ENCODE peak calls at places on chromosomes 2 and 18, in six cellular contexts. One of them, this sample, is unnamed.

GRCh38 chr2:54520687-54521086 is 64.6 kb downstream of the SPTBN1 start:
- DNase-seq in thoracic aorta: no peak
- DNase-seq in naive thymus-derived CD4-positive, alpha-beta T cell: no peak
- DNase-seq in lower leg skin: no peak
- DNase-seq in cardiac fibroblast: peak; percentile 73
- DNase-seq in lower lobe of right lung: no peak
- DNase-seq in this sample: no peak

GRCh38 chr18:24386680-24387079 is 10.9 kb downstream of the OSBPL1A start:
- DNase-seq in naive thymus-derived CD4-positive, alpha-beta T cell: no peak
- DNase-seq in thoracic aorta: no peak
- DNase-seq in lower lobe of right lung: no peak
- DNase-seq in cardiac fibroblast: no peak
- DNase-seq in lower leg skin: no peak
- DNase-seq in this sample: no peak

GRCh38 chr18:42330296-42330695 is 375.3 kb downstream of the PIK3C3 start:
- DNase-seq in cardiac fibroblast: no peak
- DNase-seq in naive thymus-derived CD4-positive, alpha-beta T cell: no peak
- DNase-seq in lower leg skin: no peak
- DNase-seq in lower lobe of right lung: no peak
- DNase-seq in thoracic aorta: no peak
- DNase-seq in this sample: no peak

GRCh38 chr2:150127995-150128394 is 359.5 kb downstream of the RND3 start:
- DNase-seq in thoracic aorta: no peak
- DNase-seq in lower leg skin: no peak
- DNase-seq in lower lobe of right lung: no peak
- DNase-seq in naive thymus-derived CD4-positive, alpha-beta T cell: no peak
- DNase-seq in cardiac fibroblast: peak; percentile 62
- DNase-seq in this sample: no peak

GRCh38 chr2:68185541-68186164 is 28.0 kb downstream of the PNO1 start:
- DNase-seq in lower leg skin: no peak
- DNase-seq in lower lobe of right lung: peak; percentile 57
- DNase-seq in cardiac fibroblast: peak; percentile 46
- DNase-seq in thoracic aorta: no peak
- DNase-seq in naive thymus-derived CD4-positive, alpha-beta T cell: peak; percentile 37
- DNase-seq in this sample: peak; percentile 83

GRCh38 chr2:231707625-231708049 is 688 bp upstream of the PTMA start:
- DNase-seq in cardiac fibroblast: peak; percentile 62
- DNase-seq in lower lobe of right lung: no peak
- DNase-seq in naive thymus-derived CD4-positive, alpha-beta T cell: peak; percentile 61
- DNase-seq in lower leg skin: peak; percentile 96
- DNase-seq in thoracic aorta: no peak
- DNase-seq in this sample: peak; percentile 63

GRCh38 chr2:237720962-237721361 is 77.6 kb upstream of the RBM44 start:
- DNase-seq in lower lobe of right lung: no peak
- DNase-seq in cardiac fibroblast: peak; percentile 61
- DNase-seq in thoracic aorta: no peak
- DNase-seq in naive thymus-derived CD4-positive, alpha-beta T cell: no peak
- DNase-seq in lower leg skin: peak; percentile 58
- DNase-seq in this sample: no peak

GRCh38 chr2:205892141-205893064 is 193.6 kb downstream of the INO80D start:
- DNase-seq in lower lobe of right lung: peak; percentile 55
- DNase-seq in cardiac fibroblast: peak; percentile 15
- DNase-seq in lower leg skin: peak; percentile 81
- DNase-seq in naive thymus-derived CD4-positive, alpha-beta T cell: no peak
- DNase-seq in thoracic aorta: no peak
- DNase-seq in this sample: no peak

GRCh38 chr2:75431757-75432156 is 129.0 kb downstream of the EVA1A start:
- DNase-seq in thoracic aorta: no peak
- DNase-seq in cardiac fibroblast: no peak
- DNase-seq in naive thymus-derived CD4-positive, alpha-beta T cell: no peak
- DNase-seq in lower leg skin: no peak
- DNase-seq in lower lobe of right lung: no peak
- DNase-seq in this sample: peak; percentile 79

GRCh38 chr18:53004798-53005197 is 664.8 kb downstream of the DCC start:
- DNase-seq in cardiac fibroblast: no peak
- DNase-seq in naive thymus-derived CD4-positive, alpha-beta T cell: no peak
- DNase-seq in thoracic aorta: no peak
- DNase-seq in lower leg skin: no peak
- DNase-seq in lower lobe of right lung: no peak
- DNase-seq in this sample: peak; percentile 4

GRCh38 chr2:236177604-236177966 is 9.4 kb upstream of the GBX2 start:
- DNase-seq in lower lobe of right lung: no peak
- DNase-seq in lower leg skin: peak; percentile 88
- DNase-seq in naive thymus-derived CD4-positive, alpha-beta T cell: no peak
- DNase-seq in thoracic aorta: no peak
- DNase-seq in cardiac fibroblast: peak; percentile 36
- DNase-seq in this sample: peak; percentile 10

GRCh38 chr2:30385327-30385726 is 61.7 kb upstream of the LCLAT1 start:
- DNase-seq in lower leg skin: peak; percentile 75
- DNase-seq in cardiac fibroblast: peak; percentile 51
- DNase-seq in lower lobe of right lung: no peak
- DNase-seq in thoracic aorta: no peak
- DNase-seq in naive thymus-derived CD4-positive, alpha-beta T cell: no peak
- DNase-seq in this sample: no peak

GRCh38 chr2:70362661-70363060 is 60.8 kb upstream of the FAM136A start:
- DNase-seq in cardiac fibroblast: no peak
- DNase-seq in naive thymus-derived CD4-positive, alpha-beta T cell: no peak
- DNase-seq in lower lobe of right lung: no peak
- DNase-seq in lower leg skin: no peak
- DNase-seq in thoracic aorta: no peak
- DNase-seq in this sample: no peak

GRCh38 chr2:162261032-162261945 is 18.0 kb upstream of the FAP start:
- DNase-seq in thoracic aorta: no peak
- DNase-seq in lower lobe of right lung: peak; percentile 76
- DNase-seq in naive thymus-derived CD4-positive, alpha-beta T cell: no peak
- DNase-seq in lower leg skin: peak; percentile 89
- DNase-seq in cardiac fibroblast: peak; percentile 81
- DNase-seq in this sample: peak; percentile 7
- H3K4me3 ChIP-seq in thoracic aorta: peak overlapping the region; percentile 15
- H3K4me3 ChIP-seq in lower lobe of right lung: no peak overlapping the region
- H3K4me3 ChIP-seq in naive thymus-derived CD4-positive, alpha-beta T cell: no peak overlapping the region
- H3K4me3 ChIP-seq in lower leg skin: no peak overlapping the region
- H3K4me3 ChIP-seq in cardiac fibroblast: no peak overlapping the region
- H3K4me3 ChIP-seq in this sample: no peak overlapping the region

GRCh38 chr18:3251249-3251962 is 3.8 kb downstream of the MYL12A start:
- DNase-seq in cardiac fibroblast: no peak
- DNase-seq in lower lobe of right lung: no peak
- DNase-seq in lower leg skin: no peak
- DNase-seq in naive thymus-derived CD4-positive, alpha-beta T cell: no peak
- DNase-seq in thoracic aorta: no peak
- DNase-seq in this sample: no peak
- H3K4me3 ChIP-seq in cardiac fibroblast: no peak overlapping the region
- H3K4me3 ChIP-seq in lower lobe of right lung: peak overlapping the region; percentile 87
- H3K4me3 ChIP-seq in lower leg skin: no peak overlapping the region
- H3K4me3 ChIP-seq in naive thymus-derived CD4-positive, alpha-beta T cell: peak overlapping the region; percentile 33
- H3K4me3 ChIP-seq in thoracic aorta: peak overlapping the region; percentile 56
- H3K4me3 ChIP-seq in this sample: no peak overlapping the region

GRCh38 chr2:240069846-240070245 is 16.5 kb upstream of the OR6B3 start:
- DNase-seq in lower lobe of right lung: no peak
- DNase-seq in lower leg skin: no peak
- DNase-seq in cardiac fibroblast: no peak
- DNase-seq in thoracic aorta: no peak
- DNase-seq in naive thymus-derived CD4-positive, alpha-beta T cell: no peak
- DNase-seq in this sample: no peak

GRCh38 chr2:240074545-240074944 is 21.2 kb upstream of the OR6B3 start:
- DNase-seq in thoracic aorta: no peak
- DNase-seq in naive thymus-derived CD4-positive, alpha-beta T cell: no peak
- DNase-seq in cardiac fibroblast: no peak
- DNase-seq in lower leg skin: no peak
- DNase-seq in lower lobe of right lung: no peak
- DNase-seq in this sample: no peak

GRCh38 chr2:240068193-240068592 is 14.9 kb upstream of the OR6B3 start:
- DNase-seq in cardiac fibroblast: no peak
- DNase-seq in thoracic aorta: no peak
- DNase-seq in lower lobe of right lung: no peak
- DNase-seq in lower leg skin: no peak
- DNase-seq in naive thymus-derived CD4-positive, alpha-beta T cell: no peak
- DNase-seq in this sample: no peak

GRCh38 chr2:240066489-240066888 is 13.2 kb upstream of the OR6B3 start:
- DNase-seq in lower lobe of right lung: no peak
- DNase-seq in thoracic aorta: no peak
- DNase-seq in lower leg skin: no peak
- DNase-seq in cardiac fibroblast: no peak
- DNase-seq in naive thymus-derived CD4-positive, alpha-beta T cell: no peak
- DNase-seq in this sample: no peak

GRCh38 chr2:240070907-240071306 is 17.6 kb upstream of the OR6B3 start:
- DNase-seq in lower leg skin: no peak
- DNase-seq in lower lobe of right lung: no peak
- DNase-seq in cardiac fibroblast: no peak
- DNase-seq in naive thymus-derived CD4-positive, alpha-beta T cell: no peak
- DNase-seq in thoracic aorta: no peak
- DNase-seq in this sample: no peak
- H3K4me3 ChIP-seq in lower leg skin: no peak overlapping the region
- H3K4me3 ChIP-seq in lower lobe of right lung: no peak overlapping the region
- H3K4me3 ChIP-seq in cardiac fibroblast: no peak overlapping the region
- H3K4me3 ChIP-seq in naive thymus-derived CD4-positive, alpha-beta T cell: no peak overlapping the region
- H3K4me3 ChIP-seq in thoracic aorta: no peak overlapping the region
- H3K4me3 ChIP-seq in this sample: no peak overlapping the region

DNA sequence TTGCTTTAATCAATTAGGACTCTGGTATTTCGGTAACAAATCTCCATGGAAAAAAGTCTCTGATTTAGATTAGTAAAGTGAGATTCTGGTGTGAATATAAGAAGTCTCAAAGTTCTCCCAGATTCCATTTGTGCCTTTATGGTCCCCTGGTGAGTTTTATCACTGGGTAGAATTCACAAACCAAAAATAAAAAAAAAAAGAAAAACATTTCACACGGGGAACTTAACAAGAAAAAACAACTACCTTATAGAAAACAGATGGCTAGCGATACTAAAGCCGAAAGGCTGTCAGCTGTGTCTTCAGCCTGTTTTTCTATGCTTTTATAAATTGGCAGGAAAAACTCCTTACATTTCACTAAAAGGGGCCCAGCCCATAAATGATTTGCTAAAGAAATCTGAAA is 50.6 kb downstream of the COL5A2 start:
- DNase-seq in cardiac fibroblast: peak; percentile 49
- DNase-seq in thoracic aorta: no peak
- DNase-seq in lower leg skin: no peak
- DNase-seq in naive thymus-derived CD4-positive, alpha-beta T cell: no peak
- DNase-seq in lower lobe of right lung: no peak
- DNase-seq in this sample: no peak
- H3K4me3 ChIP-seq in cardiac fibroblast: no peak overlapping the region
- H3K4me3 ChIP-seq in thoracic aorta: no peak overlapping the region
- H3K4me3 ChIP-seq in lower leg skin: no peak overlapping the region
- H3K4me3 ChIP-seq in naive thymus-derived CD4-positive, alpha-beta T cell: no peak overlapping the region
- H3K4me3 ChIP-seq in lower lobe of right lung: no peak overlapping the region
- H3K4me3 ChIP-seq in this sample: no peak overlapping the region

GRCh38 chr2:72915907-72916742 is 1.2 kb upstream of the EMX1 start:
- DNase-seq in lower lobe of right lung: no peak
- DNase-seq in lower leg skin: peak; percentile 85
- DNase-seq in thoracic aorta: no peak
- DNase-seq in naive thymus-derived CD4-positive, alpha-beta T cell: peak; percentile 27
- DNase-seq in cardiac fibroblast: peak; percentile 24
- DNase-seq in this sample: peak; percentile 89

GRCh38 chr2:72917138-72917874 is at the start of gene EMX1:
- DNase-seq in cardiac fibroblast: no peak
- DNase-seq in thoracic aorta: no peak
- DNase-seq in lower leg skin: peak; percentile 85
- DNase-seq in naive thymus-derived CD4-positive, alpha-beta T cell: peak; percentile 28
- DNase-seq in lower lobe of right lung: peak; percentile 76
- DNase-seq in this sample: peak; percentile 85

GRCh38 chr2:72917875-72918660 is 749 bp downstream of the EMX1 start:
- DNase-seq in thoracic aorta: no peak
- DNase-seq in naive thymus-derived CD4-positive, alpha-beta T cell: no peak
- DNase-seq in lower lobe of right lung: no peak
- DNase-seq in lower leg skin: peak; percentile 82
- DNase-seq in cardiac fibroblast: no peak
- DNase-seq in this sample: no peak

GRCh38 chr2:72915076-72915906 is 2.0 kb upstream of the EMX1 start:
- DNase-seq in lower lobe of right lung: no peak
- DNase-seq in lower leg skin: peak; percentile 81
- DNase-seq in thoracic aorta: no peak
- DNase-seq in naive thymus-derived CD4-positive, alpha-beta T cell: no peak
- DNase-seq in cardiac fibroblast: no peak
- DNase-seq in this sample: no peak

DNA sequence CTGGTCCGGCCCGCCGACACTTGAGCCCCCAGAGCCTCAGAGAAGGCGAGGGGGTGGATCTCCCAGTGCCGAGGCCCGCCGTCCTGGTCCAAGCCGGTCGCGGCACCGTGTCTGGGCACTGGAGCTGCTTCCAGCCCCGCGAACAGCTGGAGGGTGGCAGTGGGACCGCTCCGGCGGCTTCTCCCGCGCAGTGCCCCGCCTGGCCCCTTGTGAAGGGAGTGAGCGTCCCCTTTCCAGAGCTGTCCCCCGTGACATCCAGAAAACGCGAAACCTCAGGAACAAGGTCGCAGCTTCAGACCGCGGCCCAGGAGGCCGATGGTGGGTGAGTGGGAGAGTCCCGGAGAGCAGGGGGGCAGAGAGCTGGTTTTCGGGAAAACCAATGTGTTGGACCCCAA is 579 bp upstream of the EMX1 start:
- DNase-seq in naive thymus-derived CD4-positive, alpha-beta T cell: no peak
- DNase-seq in thoracic aorta: no peak
- DNase-seq in lower lobe of right lung: no peak
- DNase-seq in cardiac fibroblast: no peak
- DNase-seq in lower leg skin: peak; percentile 70
- DNase-seq in this sample: no peak
- H3K4me3 ChIP-seq in naive thymus-derived CD4-positive, alpha-beta T cell: peak overlapping the region; percentile 47
- H3K4me3 ChIP-seq in thoracic aorta: peak overlapping the region; percentile 66
- H3K4me3 ChIP-seq in lower lobe of right lung: peak overlapping the region; percentile 51
- H3K4me3 ChIP-seq in cardiac fibroblast: no peak overlapping the region
- H3K4me3 ChIP-seq in lower leg skin: no peak overlapping the region
- H3K4me3 ChIP-seq in this sample: peak overlapping the region; percentile 59

GRCh38 chr2:9738718-9739496 is 104.4 kb upstream of the TAF1B start:
- DNase-seq in thoracic aorta: no peak
- DNase-seq in lower leg skin: no peak
- DNase-seq in cardiac fibroblast: peak; percentile 48
- DNase-seq in naive thymus-derived CD4-positive, alpha-beta T cell: no peak
- DNase-seq in lower lobe of right lung: no peak
- DNase-seq in this sample: peak; percentile 77

GRCh38 chr2:9738062-9738717 is 105.1 kb upstream of the TAF1B start:
- DNase-seq in thoracic aorta: no peak
- DNase-seq in naive thymus-derived CD4-positive, alpha-beta T cell: no peak
- DNase-seq in cardiac fibroblast: no peak
- DNase-seq in lower lobe of right lung: no peak
- DNase-seq in lower leg skin: no peak
- DNase-seq in this sample: no peak

GRCh38 chr2:9740382-9741040 is 102.8 kb upstream of the TAF1B start:
- DNase-seq in lower lobe of right lung: no peak
- DNase-seq in lower leg skin: no peak
- DNase-seq in thoracic aorta: no peak
- DNase-seq in naive thymus-derived CD4-positive, alpha-beta T cell: no peak
- DNase-seq in cardiac fibroblast: no peak
- DNase-seq in this sample: no peak

GRCh38 chr2:9741110-9741509 is 102.2 kb upstream of the TAF1B start:
- DNase-seq in thoracic aorta: no peak
- DNase-seq in naive thymus-derived CD4-positive, alpha-beta T cell: no peak
- DNase-seq in lower leg skin: no peak
- DNase-seq in lower lobe of right lung: no peak
- DNase-seq in cardiac fibroblast: no peak
- DNase-seq in this sample: no peak

GRCh38 chr2:9739508-9739907 is 103.8 kb upstream of the TAF1B start:
- DNase-seq in lower leg skin: peak; percentile 92
- DNase-seq in cardiac fibroblast: peak; percentile 54
- DNase-seq in lower lobe of right lung: peak; percentile 58
- DNase-seq in naive thymus-derived CD4-positive, alpha-beta T cell: peak; percentile 42
- DNase-seq in thoracic aorta: no peak
- DNase-seq in this sample: peak; percentile 78
- H3K4me3 ChIP-seq in lower leg skin: no peak overlapping the region
- H3K4me3 ChIP-seq in cardiac fibroblast: peak overlapping the region; percentile 21
- H3K4me3 ChIP-seq in lower lobe of right lung: peak overlapping the region; percentile 45
- H3K4me3 ChIP-seq in naive thymus-derived CD4-positive, alpha-beta T cell: peak overlapping the region; percentile 45
- H3K4me3 ChIP-seq in thoracic aorta: peak overlapping the region; percentile 70
- H3K4me3 ChIP-seq in this sample: peak overlapping the region; percentile 35

This sample was measured in GM12865.